ENCODE peak calls at places on chromosomes 11 and 22, in six cellular contexts. One of them, this sample, is unnamed.

GRCh38 chr11:118834428-118835028 is 43.6 kb upstream of the DDX6 start:
- DNase-seq in brain microvascular endothelial cell: no peak
- DNase-seq in endothelial cell of umbilical vein: no peak
- DNase-seq in AG04450: no peak
- DNase-seq in SK-N-SH: no peak
- DNase-seq in HepG2: no peak
- DNase-seq in this sample: no peak

GRCh38 chr22:38109391-38110000 is 988 bp downstream of the BAIAP2L2 start:
- DNase-seq in HepG2: no peak
- DNase-seq in SK-N-SH: no peak
- DNase-seq in endothelial cell of umbilical vein: no peak
- DNase-seq in AG04450: no peak
- DNase-seq in brain microvascular endothelial cell: no peak
- DNase-seq in this sample: no peak

GRCh38 chr11:3824714-3825472 is 15.9 kb downstream of the RHOG start:
- DNase-seq in AG04450: no peak
- DNase-seq in HepG2: peak; percentile 69
- DNase-seq in endothelial cell of umbilical vein: peak; percentile 44
- DNase-seq in SK-N-SH: peak; percentile 58
- DNase-seq in brain microvascular endothelial cell: peak; percentile 47
- DNase-seq in this sample: no peak

GRCh38 chr11:128757235-128757711 is 63.4 kb downstream of the FLI1 start:
- DNase-seq in HepG2: no peak
- DNase-seq in AG04450: no peak
- DNase-seq in SK-N-SH: no peak
- DNase-seq in endothelial cell of umbilical vein: peak; percentile 75
- DNase-seq in brain microvascular endothelial cell: peak; percentile 77
- DNase-seq in this sample: no peak

GRCh38 chr22:21796863-21797262 is 61.3 kb upstream of the YPEL1 start:
- DNase-seq in AG04450: no peak
- DNase-seq in HepG2: no peak
- DNase-seq in brain microvascular endothelial cell: no peak
- DNase-seq in SK-N-SH: no peak
- DNase-seq in endothelial cell of umbilical vein: no peak
- DNase-seq in this sample: peak; percentile 60

GRCh38 chr11:10348650-10349280 is 43.9 kb downstream of the ADM start:
- DNase-seq in AG04450: no peak
- DNase-seq in HepG2: peak; percentile 15
- DNase-seq in brain microvascular endothelial cell: no peak
- DNase-seq in endothelial cell of umbilical vein: no peak
- DNase-seq in SK-N-SH: no peak
- DNase-seq in this sample: no peak

GRCh38 chr22:46031965-46032851 is 55.2 kb upstream of the WNT7B start:
- DNase-seq in SK-N-SH: peak; percentile 28
- DNase-seq in endothelial cell of umbilical vein: no peak
- DNase-seq in brain microvascular endothelial cell: no peak
- DNase-seq in AG04450: no peak
- DNase-seq in HepG2: no peak
- DNase-seq in this sample: no peak

GRCh38 chr11:113570906-113571305 is 95.7 kb upstream of the DRD2 start:
- DNase-seq in AG04450: no peak
- DNase-seq in endothelial cell of umbilical vein: no peak
- DNase-seq in brain microvascular endothelial cell: no peak
- DNase-seq in HepG2: no peak
- DNase-seq in SK-N-SH: no peak
- DNase-seq in this sample: no peak

GRCh38 chr22:19497245-19497644 is 17.5 kb downstream of the CDC45 start:
- DNase-seq in SK-N-SH: no peak
- DNase-seq in HepG2: no peak
- DNase-seq in brain microvascular endothelial cell: peak; percentile 96
- DNase-seq in AG04450: peak; percentile 78
- DNase-seq in endothelial cell of umbilical vein: peak; percentile 86
- DNase-seq in this sample: no peak

GRCh38 chr22:48724899-48725298 is 1102.8 kb downstream of the BRD1 start:
- DNase-seq in HepG2: no peak
- DNase-seq in endothelial cell of umbilical vein: no peak
- DNase-seq in SK-N-SH: no peak
- DNase-seq in AG04450: no peak
- DNase-seq in brain microvascular endothelial cell: no peak
- DNase-seq in this sample: no peak

GRCh38 chr22:27842236-27842993 is 40.9 kb upstream of the MN1 start:
- DNase-seq in SK-N-SH: peak; percentile 71
- DNase-seq in endothelial cell of umbilical vein: no peak
- DNase-seq in brain microvascular endothelial cell: no peak
- DNase-seq in HepG2: no peak
- DNase-seq in AG04450: no peak
- DNase-seq in this sample: no peak

GRCh38 chr11:118338637-118339061 is 3.9 kb downstream of the CD3D start:
- DNase-seq in AG04450: no peak
- DNase-seq in SK-N-SH: no peak
- DNase-seq in endothelial cell of umbilical vein: no peak
- DNase-seq in HepG2: peak; percentile 68
- DNase-seq in brain microvascular endothelial cell: no peak
- DNase-seq in this sample: no peak

GRCh38 chr22:22037229-22037628 is 54.6 kb upstream of the TOP3B start:
- DNase-seq in brain microvascular endothelial cell: no peak
- DNase-seq in endothelial cell of umbilical vein: peak; percentile 58
- DNase-seq in HepG2: no peak
- DNase-seq in SK-N-SH: no peak
- DNase-seq in AG04450: no peak
- DNase-seq in this sample: no peak

GRCh38 chr11:37525336-37525735 is 927.3 kb upstream of the RAG2 start:
- DNase-seq in endothelial cell of umbilical vein: no peak
- DNase-seq in AG04450: no peak
- DNase-seq in HepG2: no peak
- DNase-seq in brain microvascular endothelial cell: no peak
- DNase-seq in SK-N-SH: no peak
- DNase-seq in this sample: no peak

GRCh38 chr11:123020968-123021367 is 39.3 kb upstream of the BSX start:
- DNase-seq in AG04450: peak; percentile 29
- DNase-seq in SK-N-SH: peak; percentile 76
- DNase-seq in HepG2: peak; percentile 43
- DNase-seq in endothelial cell of umbilical vein: peak; percentile 32
- DNase-seq in brain microvascular endothelial cell: peak; percentile 49
- DNase-seq in this sample: no peak

GRCh38 chr22:30270841-30271240 is 4.2 kb upstream of the OSM start:
- DNase-seq in brain microvascular endothelial cell: peak; percentile 73
- DNase-seq in AG04450: no peak
- DNase-seq in SK-N-SH: no peak
- DNase-seq in HepG2: no peak
- DNase-seq in endothelial cell of umbilical vein: no peak
- DNase-seq in this sample: peak; percentile 15

GRCh38 chr22:20748820-20749428 is 25.0 kb upstream of the SERPIND1 start:
- DNase-seq in SK-N-SH: no peak
- DNase-seq in endothelial cell of umbilical vein: peak; percentile 16
- DNase-seq in HepG2: no peak
- DNase-seq in brain microvascular endothelial cell: no peak
- DNase-seq in AG04450: no peak
- DNase-seq in this sample: no peak

GRCh38 chr11:72308226-72309073 is 64.5 kb upstream of the PHOX2A start:
- DNase-seq in SK-N-SH: peak; percentile 81
- DNase-seq in endothelial cell of umbilical vein: peak; percentile 15
- DNase-seq in AG04450: peak; percentile 91
- DNase-seq in HepG2: no peak
- DNase-seq in brain microvascular endothelial cell: peak; percentile 95
- DNase-seq in this sample: peak; percentile 76

GRCh38 chr11:2517016-2517385 is 72.2 kb downstream of the KCNQ1 start:
- DNase-seq in SK-N-SH: peak; percentile 22
- DNase-seq in HepG2: no peak
- DNase-seq in AG04450: no peak
- DNase-seq in brain microvascular endothelial cell: no peak
- DNase-seq in endothelial cell of umbilical vein: no peak
- DNase-seq in this sample: no peak

GRCh38 chr11:74474316-74474715 is 7.0 kb upstream of the KCNE3 start:
- DNase-seq in AG04450: no peak
- DNase-seq in endothelial cell of umbilical vein: no peak
- DNase-seq in SK-N-SH: no peak
- DNase-seq in HepG2: no peak
- DNase-seq in brain microvascular endothelial cell: no peak
- DNase-seq in this sample: no peak

GRCh38 chr11:74472030-74472429 is 4.7 kb upstream of the KCNE3 start:
- DNase-seq in AG04450: no peak
- DNase-seq in endothelial cell of umbilical vein: no peak
- DNase-seq in HepG2: no peak
- DNase-seq in brain microvascular endothelial cell: no peak
- DNase-seq in SK-N-SH: no peak
- DNase-seq in this sample: no peak

GRCh38 chr11:74470526-74470925 is 3.2 kb upstream of the KCNE3 start:
- DNase-seq in HepG2: no peak
- DNase-seq in endothelial cell of umbilical vein: no peak
- DNase-seq in brain microvascular endothelial cell: no peak
- DNase-seq in SK-N-SH: no peak
- DNase-seq in AG04450: no peak
- DNase-seq in this sample: no peak

GRCh38 chr11:74471037-74471436 is 3.7 kb upstream of the KCNE3 start:
- DNase-seq in AG04450: no peak
- DNase-seq in brain microvascular endothelial cell: no peak
- DNase-seq in endothelial cell of umbilical vein: no peak
- DNase-seq in SK-N-SH: no peak
- DNase-seq in HepG2: no peak
- DNase-seq in this sample: no peak

GRCh38 chr11:74473382-74474201 is 6.2 kb upstream of the KCNE3 start:
- DNase-seq in endothelial cell of umbilical vein: no peak
- DNase-seq in AG04450: no peak
- DNase-seq in HepG2: no peak
- DNase-seq in SK-N-SH: no peak
- DNase-seq in brain microvascular endothelial cell: no peak
- DNase-seq in this sample: no peak
- H3K27ac ChIP-seq in endothelial cell of umbilical vein: no peak overlapping the region
- H3K27ac ChIP-seq in AG04450: no peak overlapping the region
- H3K27ac ChIP-seq in HepG2: no peak overlapping the region
- H3K27ac ChIP-seq in SK-N-SH: no peak overlapping the region
- H3K27ac ChIP-seq in brain microvascular endothelial cell: no peak overlapping the region
- H3K27ac ChIP-seq in this sample: no peak overlapping the region

GRCh38 chr11:121236115-121237001 is 56.2 kb upstream of the SC5D start:
- DNase-seq in endothelial cell of umbilical vein: peak; percentile 4
- DNase-seq in AG04450: no peak
- DNase-seq in brain microvascular endothelial cell: peak; percentile 55
- DNase-seq in SK-N-SH: no peak
- DNase-seq in HepG2: no peak
- DNase-seq in this sample: no peak

GRCh38 chr11:121226415-121227263 is 65.9 kb upstream of the SC5D start:
- DNase-seq in brain microvascular endothelial cell: no peak
- DNase-seq in HepG2: no peak
- DNase-seq in endothelial cell of umbilical vein: no peak
- DNase-seq in AG04450: no peak
- DNase-seq in SK-N-SH: no peak
- DNase-seq in this sample: no peak

GRCh38 chr11:121235057-121235456 is 57.5 kb upstream of the SC5D start:
- DNase-seq in HepG2: no peak
- DNase-seq in endothelial cell of umbilical vein: no peak
- DNase-seq in AG04450: no peak
- DNase-seq in SK-N-SH: no peak
- DNase-seq in brain microvascular endothelial cell: no peak
- DNase-seq in this sample: no peak

GRCh38 chr11:121229495-121229894 is 63.1 kb upstream of the SC5D start:
- DNase-seq in AG04450: no peak
- DNase-seq in endothelial cell of umbilical vein: no peak
- DNase-seq in brain microvascular endothelial cell: no peak
- DNase-seq in HepG2: no peak
- DNase-seq in SK-N-SH: no peak
- DNase-seq in this sample: no peak

DNA sequence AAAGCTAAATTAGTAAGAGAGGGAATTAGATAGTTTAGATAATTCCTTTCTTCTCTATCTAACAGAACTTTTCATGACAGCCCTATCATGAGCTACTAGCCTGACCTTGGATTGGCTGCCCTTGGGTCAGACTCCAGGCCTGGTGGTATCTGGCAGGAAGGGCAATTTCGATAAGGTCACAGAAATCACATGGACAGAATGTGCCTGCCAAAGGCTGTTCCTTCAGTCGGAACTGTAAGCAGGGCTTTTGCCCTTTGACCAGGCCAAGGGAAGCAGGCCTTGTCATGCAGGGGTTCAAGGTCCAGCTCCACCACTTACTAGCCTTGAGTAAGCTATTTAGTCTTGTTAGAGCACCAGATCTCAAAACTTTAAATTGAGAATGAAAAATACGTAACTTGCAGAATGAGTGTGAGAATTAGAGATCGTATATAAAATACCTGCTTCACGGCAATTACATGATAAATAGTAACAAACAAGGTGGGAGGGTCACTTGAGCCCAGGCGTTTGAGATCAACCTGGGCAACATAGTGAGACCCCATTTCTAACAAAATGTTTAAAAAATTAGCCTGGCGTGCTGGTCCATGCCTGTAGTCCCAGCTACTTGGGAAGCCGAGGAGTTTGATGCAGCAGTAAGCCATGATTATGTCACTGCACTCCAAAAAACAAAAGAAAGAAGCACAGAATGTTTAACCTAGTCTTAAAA is 60.8 kb upstream of the SC5D start:
- DNase-seq in brain microvascular endothelial cell: no peak
- DNase-seq in endothelial cell of umbilical vein: no peak
- DNase-seq in AG04450: no peak
- DNase-seq in SK-N-SH: no peak
- DNase-seq in HepG2: peak; percentile 53
- DNase-seq in this sample: no peak
- H3K27ac ChIP-seq in brain microvascular endothelial cell: no peak overlapping the region
- H3K27ac ChIP-seq in endothelial cell of umbilical vein: no peak overlapping the region
- H3K27ac ChIP-seq in AG04450: no peak overlapping the region
- H3K27ac ChIP-seq in SK-N-SH: no peak overlapping the region
- H3K27ac ChIP-seq in HepG2: no peak overlapping the region
- H3K27ac ChIP-seq in this sample: no peak overlapping the region

DNA sequence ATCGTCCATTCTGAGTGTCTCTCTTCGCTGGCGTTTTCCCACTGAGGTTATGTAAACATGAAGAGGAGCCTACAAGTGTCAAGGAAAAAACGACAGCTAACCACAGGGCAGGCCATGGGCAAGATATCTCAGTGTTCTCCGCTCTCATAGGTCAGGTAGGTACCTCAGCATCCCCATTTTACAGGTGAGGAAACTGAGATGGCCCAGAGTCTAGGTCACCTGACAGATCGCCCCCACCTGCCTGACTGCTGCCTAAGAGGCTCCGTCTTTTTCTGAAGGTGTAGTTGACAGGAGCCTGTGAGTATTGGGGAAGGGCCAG is 833 bp upstream of the NDUFA6 start:
- DNase-seq in endothelial cell of umbilical vein: no peak
- DNase-seq in AG04450: no peak
- DNase-seq in SK-N-SH: no peak
- DNase-seq in HepG2: no peak
- DNase-seq in brain microvascular endothelial cell: no peak
- DNase-seq in this sample: no peak
- H3K27ac ChIP-seq in endothelial cell of umbilical vein: peak overlapping the region; percentile 54
- H3K27ac ChIP-seq in AG04450: peak overlapping the region; percentile 52
- H3K27ac ChIP-seq in SK-N-SH: peak overlapping the region; percentile 62
- H3K27ac ChIP-seq in HepG2: peak overlapping the region; percentile 70
- H3K27ac ChIP-seq in brain microvascular endothelial cell: no peak overlapping the region
- H3K27ac ChIP-seq in this sample: peak overlapping the region; percentile 84

DNA sequence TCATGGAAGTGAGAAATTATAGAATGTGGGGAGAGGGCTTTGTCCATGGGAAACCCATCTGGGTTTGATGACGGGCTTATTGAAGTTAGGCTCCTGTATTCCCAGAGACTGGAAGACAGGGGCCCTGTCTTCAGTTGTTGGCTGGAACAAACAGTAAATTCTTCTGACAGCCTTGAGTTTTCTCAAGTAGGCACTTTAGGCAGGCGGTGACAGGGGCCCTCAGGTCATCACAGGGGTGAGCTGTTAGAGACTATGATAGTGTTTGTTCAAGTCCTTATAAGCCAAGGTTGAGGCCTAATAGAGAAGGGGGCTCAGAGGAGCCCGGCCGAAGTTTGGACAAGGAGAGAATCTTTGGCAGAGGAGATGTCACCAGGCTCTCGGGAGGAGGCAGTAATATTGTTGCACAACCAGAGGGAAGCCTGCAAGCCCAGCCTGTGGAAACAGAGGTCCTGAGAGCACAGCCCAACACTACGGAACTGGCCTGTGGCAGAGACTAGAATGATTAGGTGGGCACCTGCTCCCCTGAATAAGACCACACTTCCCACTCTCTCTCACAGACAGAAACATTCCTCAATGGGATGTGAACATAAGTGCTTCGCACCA is 20.2 kb upstream of the IL17RA start:
- DNase-seq in SK-N-SH: no peak
- DNase-seq in brain microvascular endothelial cell: no peak
- DNase-seq in AG04450: no peak
- DNase-seq in HepG2: no peak
- DNase-seq in endothelial cell of umbilical vein: no peak
- DNase-seq in this sample: no peak
- H3K27ac ChIP-seq in SK-N-SH: no peak overlapping the region
- H3K27ac ChIP-seq in brain microvascular endothelial cell: no peak overlapping the region
- H3K27ac ChIP-seq in AG04450: no peak overlapping the region
- H3K27ac ChIP-seq in HepG2: no peak overlapping the region
- H3K27ac ChIP-seq in endothelial cell of umbilical vein: peak overlapping the region; percentile 92
- H3K27ac ChIP-seq in this sample: no peak overlapping the region

This sample was measured in caudate nucleus.